ENCODE peak calls at places on chromosomes 3 and 15, in five cellular contexts. G is psoas muscle, Y is body of pancreas, F is SW480, B is T-cell. W is an unnamed sample.

GRCh38 chr3:61081554-61081953 is 169.7 kb downstream of the FHIT start:
- DNase-seq in G (no peak), Y (no peak), F (no peak), B (no peak), W (no peak)

GRCh38 chr3:106013971-106014370 is 145.2 kb upstream of the CBLB start:
- DNase-seq in G (no peak), Y (no peak), F (no peak), B (no peak), W (no peak)

GRCh38 chr15:29854413-29854812 is 32.1 kb upstream of the TJP1 start:
- DNase-seq in G (no peak), Y (no peak), F (no peak), B (no peak), W (no peak)

GRCh38 chr3:172355836-172356235 is 92.4 kb downstream of the GHSR start:
- DNase-seq in G (no peak), Y (no peak), F (no peak), B (no peak), W (no peak)

GRCh38 chr15:50652671-50653070 is 33.9 kb downstream of the TRPM7 start:
- DNase-seq in G (no peak), Y (no peak), F (no peak), B (no peak), W (no peak)

GRCh38 chr15:70351941-70352774 is 254.4 kb upstream of the TLE3 start:
- DNase-seq in G (no peak), Y (no peak), F (no peak), B (no peak), W (no peak)

GRCh38 chr15:68497206-68497910 is 65.4 kb upstream of the ITGA11 start:
- DNase-seq in G (no peak), Y (no peak), F (no peak), B (no peak), W (no peak)

GRCh38 chr15:70271422-70272088 is 173.8 kb upstream of the TLE3 start:
- DNase-seq in G (no peak), Y (peak; percentile 68), F (peak; percentile 76), B (no peak), W (no peak)

GRCh38 chr15:34239151-34239761 is 14.4 kb downstream of the EMC4 start:
- DNase-seq in G (no peak), Y (no peak), F (peak; percentile 27), B (no peak), W (no peak)